ENCODE peak calls at places on chromosome 1, in five cellular contexts. P is Caco-2, G is endodermal cell, H is PC-9, M is AG04449. S is an unnamed sample.

GRCh38 chr1:1899266-1899966 is 8.5 kb upstream of the GNB1 start:
- DNase-seq in P (no peak), G (peak; percentile 86), H (no peak), M (no peak), S (no peak)

GRCh38 chr1:119449964-119450363 is 35.0 kb downstream of the HSD3B2 start:
- DNase-seq in P (peak; percentile 51), G (peak; percentile 87), H (peak; percentile 9), M (no peak), S (no peak)

GRCh38 chr1:27561126-27561899 is 42.6 kb downstream of the AHDC1 start:
- DNase-seq in P (no peak), G (no peak), H (no peak), M (no peak), S (no peak)

GRCh38 chr1:212315907-212316306 is 30.7 kb downstream of the PPP2R5A start:
- DNase-seq in P (no peak), G (peak; percentile 89), H (peak; percentile 17), M (no peak), S (no peak)

GRCh38 chr1:201556841-201557571 is 18.1 kb downstream of the NAV1 start:
- DNase-seq in P (no peak), G (peak; percentile 28), H (no peak), M (no peak), S (no peak)

GRCh38 chr1:7106442-7107108 is 321.3 kb downstream of the CAMTA1 start:
- DNase-seq in P (no peak), G (no peak), H (no peak), M (no peak), S (no peak)

GRCh38 chr1:243471754-243472725 is 216.2 kb downstream of the SDCCAG8 start:
- DNase-seq in P (no peak), G (peak; percentile 36), H (no peak), M (no peak), S (no peak)

GRCh38 chr1:26417111-26417510 is 6.5 kb downstream of the LIN28A start:
- DNase-seq in P (peak; percentile 85), G (peak; percentile 98), H (peak; percentile 84), M (no peak), S (peak; percentile 45)

GRCh38 chr1:102970496-102971078 is 137.7 kb downstream of the COL11A1 start:
- DNase-seq in P (no peak), G (peak; percentile 62), H (peak; percentile 11), M (peak; percentile 12), S (no peak)

GRCh38 chr1:63721531-63722189 is 52.2 kb upstream of the ROR1 start:
- DNase-seq in P (no peak), G (no peak), H (no peak), M (no peak), S (no peak)

GRCh38 chr1:207967703-207968102 is 56.8 kb upstream of the CD34 start:
- DNase-seq in P (no peak), G (no peak), H (no peak), M (no peak), S (no peak)

GRCh38 chr1:210384625-210385024 is 55.9 kb downstream of the HHAT start:
- DNase-seq in P (no peak), G (no peak), H (no peak), M (no peak), S (no peak)

GRCh38 chr1:240575976-240576666 is 35.8 kb downstream of the GREM2 start:
- DNase-seq in P (no peak), G (no peak), H (no peak), M (no peak), S (peak; percentile 29)

GRCh38 chr1:26210471-26210870 is 20.1 kb downstream of the CATSPER4 start:
- DNase-seq in P (no peak), G (no peak), H (no peak), M (no peak), S (no peak)

GRCh38 chr1:53330819-53331218 is 2.9 kb upstream of the LRP8 start:
- DNase-seq in P (no peak), G (peak; percentile 36), H (peak; percentile 59), M (no peak), S (peak; percentile 55)

GRCh38 chr1:204448321-204448964 is 36.8 kb upstream of the PPP1R15B start:
- DNase-seq in P (no peak), G (no peak), H (peak; percentile 88), M (no peak), S (no peak)

GRCh38 chr1:227559926-227560325 is 3.4 kb upstream of the ZNF678 start:
- DNase-seq in P (no peak), G (no peak), H (no peak), M (no peak), S (no peak)

GRCh38 chr1:109513110-109513702 is 3.7 kb upstream of the AMIGO1 start:
- DNase-seq in P (no peak), G (no peak), H (no peak), M (no peak), S (no peak)

GRCh38 chr1:194548071-194548470 is 1361.7 kb upstream of the B3GALT2 start:
- DNase-seq in P (no peak), G (no peak), H (no peak), M (no peak), S (no peak)

GRCh38 chr1:9589144-9589718 is 520 bp downstream of the TMEM201 start:
- DNase-seq in P (no peak), G (peak; percentile 73), H (peak; percentile 21), M (no peak), S (no peak)

GRCh38 chr1:93839307-93839706 is 39.7 kb downstream of the DNTTIP2 start:
- DNase-seq in P (no peak), G (no peak), H (no peak), M (no peak), S (no peak)

GRCh38 chr1:65269612-65270011 is 39.7 kb upstream of the DNAJC6 start:
- DNase-seq in P (no peak), G (no peak), H (no peak), M (no peak), S (no peak)

GRCh38 chr1:176949033-176949662 is 215.4 kb downstream of the ASTN1 start:
- DNase-seq in P (peak; percentile 76), G (peak; percentile 96), H (peak; percentile 44), M (no peak), S (no peak)

GRCh38 chr1:245606157-245606725 is 451.5 kb downstream of the KIF26B start:
- DNase-seq in P (no peak), G (peak; percentile 31), H (no peak), M (no peak), S (no peak)

GRCh38 chr1:8736927-8737326 is 80.5 kb downstream of the RERE start:
- DNase-seq in P (no peak), G (no peak), H (no peak), M (no peak), S (no peak)

GRCh38 chr1:6025269-6026094 is 20.2 kb upstream of the KCNAB2 start:
- DNase-seq in P (peak; percentile 56), G (no peak), H (peak; percentile 69), M (no peak), S (no peak)

GRCh38 chr1:40508375-40509341 is at the start of gene EXO5:
- DNase-seq in P (peak; percentile 79), G (peak; percentile 84), H (peak; percentile 87), M (no peak), S (peak; percentile 87)

GRCh38 chr1:10686404-10687040 is 109.9 kb downstream of the CASZ1 start:
- DNase-seq in P (peak; percentile 51), G (peak; percentile 75), H (peak; percentile 49), M (no peak), S (no peak)

DNA sequence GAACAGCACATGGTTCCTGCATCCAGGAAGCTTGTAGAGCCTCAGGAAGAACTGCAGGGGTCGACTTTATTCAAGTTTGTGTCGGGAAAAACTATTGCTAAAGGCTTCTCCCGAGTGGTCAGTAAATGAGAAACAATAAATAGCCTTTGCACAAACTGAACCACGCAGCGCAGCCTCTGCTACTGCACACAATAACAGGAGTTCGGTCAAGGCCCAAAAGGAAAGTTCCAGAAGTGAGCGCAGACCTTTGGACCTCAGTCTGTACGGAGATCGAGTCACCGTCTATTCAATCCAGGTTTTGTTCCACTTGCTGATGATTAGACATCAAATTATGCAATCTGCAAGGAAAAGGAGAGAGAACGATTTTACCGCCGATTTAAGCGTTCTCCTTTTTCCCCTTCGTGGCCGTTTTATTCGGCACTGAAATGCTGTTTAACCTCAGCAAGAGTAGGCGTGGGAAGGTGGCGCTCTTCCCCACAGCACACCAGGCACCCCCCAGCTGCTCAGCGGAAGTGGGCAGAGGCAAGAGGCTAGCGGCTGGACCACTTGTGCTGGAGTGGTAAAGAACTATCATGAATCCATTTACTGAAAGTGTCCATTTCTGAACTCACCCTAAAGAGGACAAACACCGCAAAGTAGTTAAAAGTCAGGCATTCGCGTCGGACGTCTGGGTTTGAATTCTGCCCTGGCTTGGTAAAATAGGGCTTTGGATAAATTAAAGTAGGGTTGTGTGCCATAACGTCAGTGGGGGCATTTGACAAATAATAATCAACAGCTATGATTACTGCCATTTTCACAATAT is 6.1 kb upstream of the LHX8 start:
- DNase-seq in P (no peak), G (no peak), H (no peak), M (no peak), S (no peak)
- TF ChIP-seq CTCF in P (no peak), G (no peak), H (no peak), M (no peak), S (no peak)

GRCh38 chr1:46622341-46622740 is 5.7 kb upstream of the MOB3C start:
- DNase-seq in P (no peak), G (peak; percentile 79), H (peak; percentile 46), M (no peak), S (no peak)
- TF ChIP-seq CTCF in P (peak; percentile 40), G (peak; percentile 76), H (peak; percentile 65), M (peak; percentile 47), S (no peak)

GRCh38 chr1:85259866-85260345 is 444 bp upstream of the C1orf52 start:
- DNase-seq in P (no peak), G (no peak), H (no peak), M (no peak), S (no peak)
- TF ChIP-seq CTCF in P (no peak), G (no peak), H (peak; percentile 48), M (no peak), S (no peak)

DNA sequence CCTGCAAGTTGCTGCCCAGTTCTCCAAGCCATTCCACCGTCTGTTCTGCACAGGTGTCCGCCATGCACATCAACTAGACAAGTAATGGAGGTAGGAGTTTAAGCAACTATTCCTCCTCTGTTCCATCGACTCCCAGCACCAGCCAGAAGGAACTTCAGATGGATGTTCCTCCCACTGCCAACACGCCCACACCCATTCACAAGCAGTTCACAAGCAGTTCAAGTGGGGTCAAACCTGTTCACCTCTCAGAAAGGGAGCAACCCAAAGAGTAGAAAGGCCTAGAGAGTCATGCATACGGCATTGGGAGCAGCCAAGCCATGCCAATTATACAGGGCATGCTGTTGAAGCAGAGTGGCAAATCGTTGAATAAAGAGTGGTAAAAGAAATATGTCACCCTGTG is 4.3 kb upstream of the TDRD5 start:
- DNase-seq in P (no peak), G (no peak), H (no peak), M (no peak), S (no peak)
- TF ChIP-seq CTCF in P (no peak), G (no peak), H (no peak), M (no peak), S (no peak)

S was measured in tibial artery.